ENCODE peak calls at places on chromosomes 11 and 22, in seven cellular contexts. R is GM20000, A is skeletal muscle cell, V is lower lobe of right lung, H is occipital lobe, O is neural crest cell, L is choroid plexus epithelial cell. D is an unnamed sample.
A peak's percentile ranks its signal among the peaks of the same experiment; 100 is the strongest.

GRCh38 chr11:26974068-26974790 is 19.7 kb upstream of the FIBIN start:
- DNase-seq in R (no peak), A (no peak), V (no peak), H (no peak), O (no peak), L (no peak), D (no peak)

GRCh38 chr11:76850815-76851214 is 9.9 kb upstream of the ACER3 start:
- DNase-seq in R (no peak), A (no peak), V (no peak), H (no peak), O (no peak), L (peak; percentile 30), D (no peak)

GRCh38 chr22:46604306-46604690 is 15.9 kb upstream of the GRAMD4 start:
- DNase-seq in R (peak; percentile 63), A (no peak), V (peak; percentile 70), H (no peak), O (no peak), L (peak; percentile 39), D (no peak)

GRCh38 chr11:65127473-65128181 is 5.5 kb downstream of the MRPL49 start:
- DNase-seq in R (no peak), A (no peak), V (no peak), H (no peak), O (no peak), L (no peak), D (no peak)

GRCh38 chr11:111194789-111195188 is 50.7 kb upstream of the POU2AF2 start:
- DNase-seq in R (no peak), A (no peak), V (no peak), H (no peak), O (no peak), L (no peak), D (no peak)

GRCh38 chr22:24926849-24927579 is 19.5 kb downstream of the LHFPL7 start:
- DNase-seq in R (no peak), A (no peak), V (no peak), H (no peak), O (no peak), L (peak; percentile 83), D (no peak)

GRCh38 chr11:132886335-132886734 is 646.0 kb downstream of the OPCML start:
- DNase-seq in R (no peak), A (peak; percentile 38), V (no peak), H (no peak), O (no peak), L (peak; percentile 35), D (no peak)

GRCh38 chr11:17750013-17750816 is 15.6 kb downstream of the KCNC1 start:
- DNase-seq in R (no peak), A (no peak), V (no peak), H (no peak), O (no peak), L (no peak), D (no peak)

GRCh38 chr11:130562549-130562948 is 114.1 kb downstream of the ADAMTS15 start:
- DNase-seq in R (no peak), A (no peak), V (no peak), H (no peak), O (no peak), L (no peak), D (no peak)

GRCh38 chr22:24952837-24953293 is 349 bp downstream of the KIAA1671 start:
- DNase-seq in R (no peak), A (no peak), V (peak; percentile 76), H (peak; percentile 50), O (peak; percentile 44), L (peak; percentile 26), D (peak; percentile 67)

GRCh38 chr11:107998761-107999160 is 9.9 kb upstream of the CUL5 start:
- DNase-seq in R (no peak), A (no peak), V (no peak), H (no peak), O (no peak), L (peak; percentile 20), D (no peak)

GRCh38 chr11:58024601-58025091 is 965 bp downstream of the OR9Q1 start:
- DNase-seq in R (no peak), A (no peak), V (peak; percentile 61), H (no peak), O (no peak), L (no peak), D (no peak)

GRCh38 chr22:21990449-21991308 is 8.1 kb upstream of the TOP3B start:
- DNase-seq in R (no peak), A (peak; percentile 25), V (no peak), H (no peak), O (no peak), L (no peak), D (no peak)

GRCh38 chr22:34080501-34080900 is 160.2 kb upstream of the LARGE1 start:
- DNase-seq in R (no peak), A (no peak), V (no peak), H (no peak), O (no peak), L (no peak), D (no peak)

GRCh38 chr11:126963603-126964353 is 36.8 kb downstream of the KIRREL3 start:
- DNase-seq in R (no peak), A (peak; percentile 66), V (no peak), H (no peak), O (no peak), L (no peak), D (no peak)

GRCh38 chr22:47618611-47619010 is 856.2 kb downstream of the TBC1D22A start:
- DNase-seq in R (no peak), A (no peak), V (no peak), H (no peak), O (no peak), L (no peak), D (no peak)

GRCh38 chr11:67303132-67303988 is at the start of gene SSH3:
- DNase-seq in R (no peak), A (no peak), V (peak; percentile 92), H (peak; percentile 34), O (no peak), L (peak; percentile 54), D (peak; percentile 40)

GRCh38 chr11:19738124-19738523 is 25.5 kb downstream of the NAV2 start:
- DNase-seq in R (no peak), A (no peak), V (no peak), H (no peak), O (no peak), L (no peak), D (no peak)

GRCh38 chr11:118142809-118143208 is 9.8 kb downstream of the SCN4B start:
- DNase-seq in R (no peak), A (no peak), V (peak; percentile 61), H (no peak), O (no peak), L (no peak), D (no peak)

GRCh38 chr11:105732611-105733010 is 122.7 kb downstream of the GRIA4 start:
- DNase-seq in R (no peak), A (no peak), V (no peak), H (no peak), O (no peak), L (peak; percentile 9), D (no peak)

GRCh38 chr22:23365524-23365923 is 185.2 kb downstream of the BCR start:
- DNase-seq in R (no peak), A (no peak), V (no peak), H (no peak), O (no peak), L (no peak), D (no peak)

GRCh38 chr11:2529636-2530035 is 84.8 kb downstream of the KCNQ1 start:
- DNase-seq in R (no peak), A (no peak), V (peak; percentile 42), H (no peak), O (no peak), L (no peak), D (no peak)

GRCh38 chr11:36775157-36775556 is 177.1 kb upstream of the RAG2 start:
- DNase-seq in R (no peak), A (no peak), V (no peak), H (no peak), O (no peak), L (no peak), D (no peak)

D was measured in COR-L47.